ENCODE peak calls at places on chromosomes 4 and X, in five cellular contexts. O is lung, D is HAP-1, Y is PC-3, Z is Peyer's patch. M is an unnamed sample.

GRCh38 chrX:24145340-24146186 is 4.0 kb upstream of the ZFX start:
- DNase-seq in O (no peak), D (peak; percentile 73), Y (peak; percentile 84), Z (no peak), M (no peak)

GRCh38 chrX:136271300-136271699 is 20.1 kb upstream of the MAP7D3 start:
- DNase-seq in O (no peak), D (no peak), Y (no peak), Z (no peak), M (peak; percentile 24)

GRCh38 chr4:15428611-15429010 is 778 bp downstream of the C1QTNF7 start:
- DNase-seq in O (no peak), D (no peak), Y (no peak), Z (no peak), M (no peak)

GRCh38 chr4:149531861-149532260 is 283.8 kb downstream of the IQCM start:
- DNase-seq in O (no peak), D (no peak), Y (peak; percentile 29), Z (peak; percentile 59), M (no peak)

GRCh38 chr4:17072483-17072882 is 174.0 kb upstream of the LDB2 start:
- DNase-seq in O (no peak), D (no peak), Y (no peak), Z (no peak), M (no peak)

GRCh38 chr4:52545099-52546069 is 113.7 kb downstream of the USP46 start:
- DNase-seq in O (peak; percentile 71), D (peak; percentile 64), Y (peak; percentile 90), Z (peak; percentile 89), M (no peak)

GRCh38 chrX:108732630-108733321 is 3.6 kb downstream of the IRS4 start:
- DNase-seq in O (no peak), D (no peak), Y (no peak), Z (no peak), M (no peak)

GRCh38 chr4:15110120-15110571 is 107.9 kb downstream of the CPEB2 start:
- DNase-seq in O (no peak), D (no peak), Y (peak; percentile 22), Z (peak; percentile 70), M (no peak)

GRCh38 chr4:166594326-166594946 is 639.9 kb downstream of the SPOCK3 start:
- DNase-seq in O (no peak), D (peak; percentile 58), Y (peak; percentile 78), Z (peak; percentile 46), M (peak; percentile 16)

GRCh38 chr4:3148926-3149325 is 74.4 kb downstream of the HTT start:
- DNase-seq in O (no peak), D (no peak), Y (no peak), Z (no peak), M (no peak)
- H3K36me3 ChIP-seq in O (peaks cover 39% of the 10 kb centered on the region), D (peaks cover 67% of the 10 kb centered on the region), Y (peaks cover 16% of the 10 kb centered on the region), Z (peaks cover 95% of the 10 kb centered on the region), M (peaks cover 30% of the 10 kb centered on the region)

DNA sequence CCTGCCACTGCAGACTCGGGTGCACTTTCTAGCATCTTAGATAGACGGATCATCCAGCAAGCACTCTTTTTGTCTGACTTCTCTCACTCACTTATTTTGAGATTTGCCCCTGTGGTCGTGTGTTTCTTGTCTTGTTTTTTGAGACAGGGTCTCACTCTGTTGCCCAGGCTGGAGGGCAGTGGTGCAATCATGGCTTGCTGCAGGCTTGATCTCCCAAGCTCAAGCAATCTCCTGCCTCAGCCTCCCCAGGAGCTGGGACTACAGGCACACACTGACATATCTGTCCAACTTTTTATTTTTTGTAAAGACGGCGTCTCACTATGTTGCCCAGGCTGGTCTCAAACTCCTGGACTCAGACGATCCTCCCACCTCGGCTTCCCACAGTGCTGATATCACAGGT is 26.7 kb downstream of the FGFR3 start:
- DNase-seq in O (no peak), D (no peak), Y (no peak), Z (no peak), M (no peak)
- H3K36me3 ChIP-seq in O (peaks cover 16% of the 10 kb centered on the region), D (peaks cover 86% of the 10 kb centered on the region), Y (peaks cover 20% of the 10 kb centered on the region), Z (peaks cover 98% of the 10 kb centered on the region), M (peaks cover 58% of the 10 kb centered on the region)

GRCh38 chr4:153611679-153612078 is 72.4 kb upstream of the TLR2 start:
- DNase-seq in O (no peak), D (no peak), Y (peak; percentile 57), Z (no peak), M (no peak)
- H3K36me3 ChIP-seq in O (peaks cover 5% of the 10 kb centered on the region), D (no peaks in the 10 kb centered on the region), Y (no peaks in the 10 kb centered on the region), Z (peaks cover 11% of the 10 kb centered on the region), M (peaks cover 67% of the 10 kb centered on the region)

GRCh38 chrX:120536056-120536455 is 24.7 kb downstream of the CUL4B start:
- DNase-seq in O (no peak), D (no peak), Y (no peak), Z (no peak), M (no peak)
- H3K36me3 ChIP-seq in O (peaks cover 19% of the 10 kb centered on the region), D (peaks cover 74% of the 10 kb centered on the region), Y (peaks cover 35% of the 10 kb centered on the region), Z (peaks cover 54% of the 10 kb centered on the region), M (peaks cover 69% of the 10 kb centered on the region)